ENCODE peak calls at places on chromosomes 11 and 22, in nine cellular contexts. K is GM12891, X is neuronal stem cell, B is memory B cell, U is renal cortical epithelial cell, I is erythroblast, O is OCI-LY7, Y is tibial nerve, R is SK-N-DZ. S is an unnamed sample.

GRCh38 chr22:29266564-29267461 is 968 bp downstream of the RHBDD3 start:
- DNase-seq in K (no peak), X (no peak), B (no peak), U (no peak), I (peak), O (peak), Y (no peak), R (no peak), S (peak)

GRCh38 chr11:112470355-112470754 is 209.7 kb upstream of the PLET1 start:
- DNase-seq in K (no peak), X (no peak), B (no peak), U (peak), I (no peak), O (no peak), Y (no peak), R (no peak), S (no peak)

GRCh38 chr22:35353318-35353717 is 27.6 kb upstream of the HMOX1 start:
- DNase-seq in K (no peak), X (no peak), B (no peak), U (no peak), I (no peak), O (peak), Y (no peak), R (no peak), S (peak)

GRCh38 chr22:44289429-44290171 is 23.2 kb downstream of the SHISAL1 start:
- DNase-seq in K (no peak), X (peak), B (no peak), U (no peak), I (no peak), O (no peak), Y (no peak), R (no peak), S (no peak)

GRCh38 chr11:11416502-11416901 is 63.5 kb upstream of the CSNK2A3 start:
- DNase-seq in K (no peak), X (no peak), B (no peak), U (peak), I (no peak), O (no peak), Y (no peak), R (no peak), S (no peak)

GRCh38 chr11:110907629-110908028 is 195.4 kb upstream of the ARHGAP20 start:
- DNase-seq in K (no peak), X (no peak), B (no peak), U (peak), I (peak), O (peak), Y (no peak), R (no peak), S (peak)

GRCh38 chr22:21449531-21450319 is 17.5 kb upstream of the TMEM191C start:
- DNase-seq in K (no peak), X (no peak), B (no peak), U (no peak), I (no peak), O (no peak), Y (peak), R (no peak), S (no peak)

GRCh38 chr11:122604626-122605025 is 50.9 kb upstream of the UBASH3B start:
- DNase-seq in K (no peak), X (no peak), B (no peak), U (no peak), I (no peak), O (no peak), Y (no peak), R (no peak), S (no peak)

GRCh38 chr11:134410766-134411165 is 1.3 kb downstream of the B3GAT1 start:
- DNase-seq in K (no peak), X (no peak), B (no peak), U (no peak), I (no peak), O (no peak), Y (no peak), R (no peak), S (no peak)

GRCh38 chr22:40076702-40077645 is 82.2 kb downstream of the FAM83F start:
- DNase-seq in K (no peak), X (no peak), B (no peak), U (peak), I (peak), O (no peak), Y (no peak), R (no peak), S (no peak)

GRCh38 chr11:112195906-112196305 is 20.6 kb downstream of the BCO2 start:
- DNase-seq in K (no peak), X (no peak), B (no peak), U (peak), I (no peak), O (no peak), Y (no peak), R (no peak), S (no peak)

GRCh38 chr11:73249858-73250773 is 22.0 kb upstream of the P2RY6 start:
- DNase-seq in K (no peak), X (no peak), B (no peak), U (peak), I (no peak), O (no peak), Y (no peak), R (no peak), S (no peak)

GRCh38 chr11:2912498-2912897 is 16.7 kb downstream of the PHLDA2 start:
- DNase-seq in K (no peak), X (no peak), B (no peak), U (peak), I (no peak), O (no peak), Y (no peak), R (no peak), S (no peak)

GRCh38 chr11:108160970-108161566 is 39.7 kb downstream of the ACAT1 start:
- DNase-seq in K (peak), X (no peak), B (peak), U (no peak), I (no peak), O (peak), Y (no peak), R (no peak), S (peak)

GRCh38 chr22:46801331-46801811 is 38.9 kb downstream of the TBC1D22A start:
- DNase-seq in K (no peak), X (no peak), B (no peak), U (no peak), I (no peak), O (no peak), Y (no peak), R (no peak), S (no peak)

GRCh38 chr11:131373326-131373725 is 2.9 kb downstream of the NTM start:
- DNase-seq in K (no peak), X (no peak), B (no peak), U (no peak), I (no peak), O (no peak), Y (no peak), R (no peak), S (no peak)

S was measured in GM12865.